ENCODE peak calls at places on chromosome 1, in ten cellular contexts. V is M059J, S is hypothalamus, T is foreskin keratinocyte, B is GM23338, W is NCI-H146, D is uterus, G is A172, Y is T-helper 17 cell, Q is HFFc6. F is an unnamed sample.

GRCh38 chr1:64343105-64343960 is 126.6 kb upstream of the CACHD1 start:
- DNase-seq in V (peak; percentile 99), S (no peak), T (peak; percentile 100), B (no peak), W (peak; percentile 83), D (no peak), G (peak; percentile 92), Y (no peak), Q (peak; percentile 91), F (peak; percentile 5)

GRCh38 chr1:245437401-245437800 is 282.6 kb downstream of the KIF26B start:
- DNase-seq in V (no peak), S (no peak), T (no peak), B (no peak), W (no peak), D (no peak), G (no peak), Y (no peak), Q (no peak), F (no peak)

GRCh38 chr1:43452789-43453441 is 816 bp downstream of the HYI start:
- DNase-seq in V (peak; percentile 73), S (no peak), T (no peak), B (peak; percentile 74), W (peak; percentile 84), D (peak; percentile 60), G (no peak), Y (no peak), Q (peak; percentile 50), F (peak; percentile 83)

GRCh38 chr1:169163059-169163458 is 56.6 kb downstream of the ATP1B1 start:
- DNase-seq in V (peak; percentile 83), S (no peak), T (peak; percentile 56), B (no peak), W (no peak), D (no peak), G (peak; percentile 75), Y (no peak), Q (no peak), F (no peak)

GRCh38 chr1:203325004-203325417 is 19.7 kb downstream of the BTG2 start:
- DNase-seq in V (peak; percentile 32), S (no peak), T (no peak), B (peak; percentile 70), W (peak; percentile 67), D (no peak), G (no peak), Y (peak; percentile 17), Q (no peak), F (peak; percentile 76)

GRCh38 chr1:109719337-109719837 is 7.3 kb downstream of the GSTM5 start:
- DNase-seq in V (peak; percentile 45), S (no peak), T (peak; percentile 67), B (no peak), W (no peak), D (no peak), G (peak; percentile 43), Y (no peak), Q (peak; percentile 58), F (no peak)

GRCh38 chr1:108961198-108961597 is 2.1 kb downstream of the CLCC1 start:
- DNase-seq in V (no peak), S (no peak), T (no peak), B (no peak), W (no peak), D (no peak), G (no peak), Y (no peak), Q (no peak), F (no peak)

GRCh38 chr1:169546087-169546995 is 39.9 kb downstream of the F5 start:
- DNase-seq in V (peak; percentile 76), S (peak; percentile 3), T (peak; percentile 58), B (peak; percentile 90), W (peak; percentile 78), D (peak; percentile 65), G (peak; percentile 73), Y (peak; percentile 40), Q (peak; percentile 75), F (peak; percentile 55)

GRCh38 chr1:205375816-205376545 is 19.3 kb upstream of the KLHDC8A start:
- DNase-seq in V (peak; percentile 61), S (no peak), T (peak; percentile 49), B (peak; percentile 87), W (peak; percentile 69), D (peak; percentile 62), G (peak; percentile 77), Y (no peak), Q (peak; percentile 62), F (peak; percentile 62)

GRCh38 chr1:1759456-1760344 is 18.6 kb downstream of the NADK start:
- DNase-seq in V (no peak), S (no peak), T (no peak), B (no peak), W (peak; percentile 2), D (peak; percentile 13), G (no peak), Y (no peak), Q (no peak), F (peak; percentile 89)

GRCh38 chr1:110477041-110477440 is 26.1 kb downstream of the PROK1 start:
- DNase-seq in V (peak; percentile 88), S (no peak), T (peak; percentile 91), B (no peak), W (no peak), D (no peak), G (peak; percentile 92), Y (no peak), Q (peak; percentile 74), F (no peak)

F was measured in NCI-H510A.